ENCODE peak calls at places on chromosomes 11 and 22, in five cellular contexts. One of them, this sample, is unnamed.

GRCh38 chr11:23134627-23135026 is 274.4 kb upstream of the CCDC179 start:
- DNase-seq in H1: no peak
- DNase-seq in HepG2: no peak
- DNase-seq in GM12878: no peak
- DNase-seq in K562: no peak
- DNase-seq in this sample: no peak

GRCh38 chr11:14451825-14452224 is 47.8 kb downstream of the COPB1 start:
- DNase-seq in H1: no peak
- DNase-seq in HepG2: no peak
- DNase-seq in GM12878: no peak
- DNase-seq in K562: no peak
- DNase-seq in this sample: no peak

GRCh38 chr11:6812391-6813005 is 13.0 kb upstream of the OR6A2 start:
- DNase-seq in H1: no peak
- DNase-seq in HepG2: peak; percentile 48
- DNase-seq in GM12878: peak; percentile 11
- DNase-seq in K562: peak; percentile 58
- DNase-seq in this sample: peak; percentile 57

GRCh38 chr22:28444659-28445058 is 235.0 kb downstream of the TTC28 start:
- DNase-seq in H1: no peak
- DNase-seq in HepG2: no peak
- DNase-seq in GM12878: no peak
- DNase-seq in K562: no peak
- DNase-seq in this sample: no peak

GRCh38 chr11:121564948-121565684 is 112.3 kb upstream of the SORL1-AS1 start:
- DNase-seq in H1: no peak
- DNase-seq in HepG2: peak; percentile 94
- DNase-seq in GM12878: no peak
- DNase-seq in K562: no peak
- DNase-seq in this sample: no peak

GRCh38 chr22:26673485-26673884 is 16.1 kb downstream of the MIAT start:
- DNase-seq in H1: no peak
- DNase-seq in HepG2: no peak
- DNase-seq in GM12878: no peak
- DNase-seq in K562: no peak
- DNase-seq in this sample: no peak

GRCh38 chr11:96137357-96137756 is 205.6 kb downstream of the MAML2 start:
- DNase-seq in H1: no peak
- DNase-seq in HepG2: no peak
- DNase-seq in GM12878: no peak
- DNase-seq in K562: no peak
- DNase-seq in this sample: no peak

GRCh38 chr22:21022955-21023614 is 8.1 kb downstream of the P2RX6 start:
- DNase-seq in H1: no peak
- DNase-seq in HepG2: no peak
- DNase-seq in GM12878: no peak
- DNase-seq in K562: peak; percentile 74
- DNase-seq in this sample: no peak

GRCh38 chr11:57357827-57358226 is 19.7 kb downstream of the P2RX3 start:
- DNase-seq in H1: no peak
- DNase-seq in HepG2: no peak
- DNase-seq in GM12878: no peak
- DNase-seq in K562: no peak
- DNase-seq in this sample: no peak

GRCh38 chr22:23745780-23746179 is 5.1 kb downstream of the ZNF70 start:
- DNase-seq in H1: no peak
- DNase-seq in HepG2: no peak
- DNase-seq in GM12878: no peak
- DNase-seq in K562: no peak
- DNase-seq in this sample: no peak

GRCh38 chr11:86577663-86578636 is 94.5 kb downstream of the ME3 start:
- DNase-seq in H1: no peak
- DNase-seq in HepG2: peak; percentile 81
- DNase-seq in GM12878: no peak
- DNase-seq in K562: no peak
- DNase-seq in this sample: no peak

GRCh38 chr11:128057786-128058395 is 529.5 kb downstream of the ETS1 start:
- DNase-seq in H1: no peak
- DNase-seq in HepG2: no peak
- DNase-seq in GM12878: no peak
- DNase-seq in K562: no peak
- DNase-seq in this sample: no peak

GRCh38 chr11:113378013-113378412 is 9.6 kb upstream of the ANKK1 start:
- DNase-seq in H1: no peak
- DNase-seq in HepG2: no peak
- DNase-seq in GM12878: no peak
- DNase-seq in K562: no peak
- DNase-seq in this sample: peak; percentile 29

GRCh38 chr11:77191823-77192495 is 63.9 kb downstream of the MYO7A start:
- DNase-seq in H1: peak; percentile 88
- DNase-seq in HepG2: peak; percentile 41
- DNase-seq in GM12878: no peak
- DNase-seq in K562: peak; percentile 80
- DNase-seq in this sample: peak; percentile 62

GRCh38 chr11:26993965-26994446 is at the start of gene FIBIN:
- DNase-seq in H1: no peak
- DNase-seq in HepG2: no peak
- DNase-seq in GM12878: no peak
- DNase-seq in K562: no peak
- DNase-seq in this sample: no peak

GRCh38 chr22:45484742-45485141 is 17.9 kb upstream of the FBLN1 start:
- DNase-seq in H1: no peak
- DNase-seq in HepG2: no peak
- DNase-seq in GM12878: no peak
- DNase-seq in K562: no peak
- DNase-seq in this sample: no peak

GRCh38 chr22:43127166-43127908 is 15.9 kb downstream of the MCAT start:
- DNase-seq in H1: no peak
- DNase-seq in HepG2: no peak
- DNase-seq in GM12878: no peak
- DNase-seq in K562: peak; percentile 32
- DNase-seq in this sample: no peak

GRCh38 chr11:12161603-12162350 is 51.4 kb downstream of the MICAL2 start:
- DNase-seq in H1: no peak
- DNase-seq in HepG2: no peak
- DNase-seq in GM12878: no peak
- DNase-seq in K562: no peak
- DNase-seq in this sample: no peak

GRCh38 chr22:26565181-26565580 is 24.8 kb downstream of the TPST2 start:
- DNase-seq in H1: no peak
- DNase-seq in HepG2: no peak
- DNase-seq in GM12878: no peak
- DNase-seq in K562: no peak
- DNase-seq in this sample: no peak

GRCh38 chr11:15988693-15989231 is 367.6 kb downstream of the SOX6 start:
- DNase-seq in H1: peak; percentile 27
- DNase-seq in HepG2: no peak
- DNase-seq in GM12878: no peak
- DNase-seq in K562: no peak
- DNase-seq in this sample: peak; percentile 5

GRCh38 chr11:114395776-114396175 is 4.5 kb downstream of the C11orf71 start:
- DNase-seq in H1: no peak
- DNase-seq in HepG2: peak; percentile 5
- DNase-seq in GM12878: no peak
- DNase-seq in K562: peak; percentile 11
- DNase-seq in this sample: no peak

GRCh38 chr11:13105237-13105844 is 96.2 kb downstream of the RASSF10 start:
- DNase-seq in H1: no peak
- DNase-seq in HepG2: no peak
- DNase-seq in GM12878: no peak
- DNase-seq in K562: peak; percentile 78
- DNase-seq in this sample: peak; percentile 41

GRCh38 chr11:68956142-68956541 is 24.6 kb downstream of the MRGPRD start:
- DNase-seq in H1: no peak
- DNase-seq in HepG2: no peak
- DNase-seq in GM12878: no peak
- DNase-seq in K562: peak; percentile 68
- DNase-seq in this sample: peak; percentile 70

GRCh38 chr11:126607374-126607773 is 251.9 kb downstream of the ST3GAL4 start:
- DNase-seq in H1: peak; percentile 61
- DNase-seq in HepG2: peak; percentile 33
- DNase-seq in GM12878: no peak
- DNase-seq in K562: peak; percentile 71
- DNase-seq in this sample: peak; percentile 83

GRCh38 chr22:21698430-21699329 is 32.9 kb downstream of the PPIL2 start:
- DNase-seq in H1: no peak
- DNase-seq in HepG2: no peak
- DNase-seq in GM12878: no peak
- DNase-seq in K562: no peak
- DNase-seq in this sample: no peak

GRCh38 chr22:49551446-49551845 is 276.2 kb downstream of the BRD1 start:
- DNase-seq in H1: no peak
- DNase-seq in HepG2: no peak
- DNase-seq in GM12878: no peak
- DNase-seq in K562: no peak
- DNase-seq in this sample: no peak

GRCh38 chr11:48093795-48094642 is 113.7 kb downstream of the PTPRJ start:
- DNase-seq in H1: no peak
- DNase-seq in HepG2: peak; percentile 77
- DNase-seq in GM12878: no peak
- DNase-seq in K562: no peak
- DNase-seq in this sample: no peak

GRCh38 chr22:35575116-35575748 is 34.6 kb downstream of the RASD2 start:
- DNase-seq in H1: no peak
- DNase-seq in HepG2: no peak
- DNase-seq in GM12878: no peak
- DNase-seq in K562: peak; percentile 20
- DNase-seq in this sample: peak; percentile 57

GRCh38 chr11:120613264-120614226 is 102.0 kb downstream of the GRIK4 start:
- DNase-seq in H1: no peak
- DNase-seq in HepG2: no peak
- DNase-seq in GM12878: peak; percentile 83
- DNase-seq in K562: no peak
- DNase-seq in this sample: no peak

GRCh38 chr11:116331381-116331780 is 441.4 kb downstream of the BUD13 start:
- DNase-seq in H1: no peak
- DNase-seq in HepG2: no peak
- DNase-seq in GM12878: no peak
- DNase-seq in K562: no peak
- DNase-seq in this sample: no peak

GRCh38 chr11:121478226-121478894 is 25.6 kb upstream of the SORL1-AS1 start:
- DNase-seq in H1: no peak
- DNase-seq in HepG2: no peak
- DNase-seq in GM12878: no peak
- DNase-seq in K562: no peak
- DNase-seq in this sample: no peak

GRCh38 chr11:117870176-117870952 is 6.1 kb downstream of the FXYD6 start:
- DNase-seq in H1: no peak
- DNase-seq in HepG2: no peak
- DNase-seq in GM12878: no peak
- DNase-seq in K562: no peak
- DNase-seq in this sample: peak; percentile 52

GRCh38 chr11:71364806-71365205 is 83.4 kb downstream of the DHCR7 start:
- DNase-seq in H1: no peak
- DNase-seq in HepG2: no peak
- DNase-seq in GM12878: no peak
- DNase-seq in K562: no peak
- DNase-seq in this sample: no peak

GRCh38 chr22:42621505-42622002 is 6.9 kb upstream of the POLDIP3 start:
- DNase-seq in H1: peak; percentile 86
- DNase-seq in HepG2: peak; percentile 47
- DNase-seq in GM12878: no peak
- DNase-seq in K562: peak; percentile 80
- DNase-seq in this sample: peak; percentile 89

GRCh38 chr11:13952668-13953067 is 9.9 kb upstream of the SPON1 start:
- DNase-seq in H1: no peak
- DNase-seq in HepG2: no peak
- DNase-seq in GM12878: no peak
- DNase-seq in K562: no peak
- DNase-seq in this sample: no peak

GRCh38 chr11:64156235-64157011 is 9.5 kb downstream of the MACROD1 start:
- DNase-seq in H1: no peak
- DNase-seq in HepG2: peak; percentile 55
- DNase-seq in GM12878: no peak
- DNase-seq in K562: no peak
- DNase-seq in this sample: no peak
- TF ChIP-seq JUND in H1: no peak
- TF ChIP-seq JUND in HepG2: no peak
- TF ChIP-seq JUND in GM12878: no peak
- TF ChIP-seq JUND in K562: no peak
- TF ChIP-seq JUND in this sample: no peak

DNA sequence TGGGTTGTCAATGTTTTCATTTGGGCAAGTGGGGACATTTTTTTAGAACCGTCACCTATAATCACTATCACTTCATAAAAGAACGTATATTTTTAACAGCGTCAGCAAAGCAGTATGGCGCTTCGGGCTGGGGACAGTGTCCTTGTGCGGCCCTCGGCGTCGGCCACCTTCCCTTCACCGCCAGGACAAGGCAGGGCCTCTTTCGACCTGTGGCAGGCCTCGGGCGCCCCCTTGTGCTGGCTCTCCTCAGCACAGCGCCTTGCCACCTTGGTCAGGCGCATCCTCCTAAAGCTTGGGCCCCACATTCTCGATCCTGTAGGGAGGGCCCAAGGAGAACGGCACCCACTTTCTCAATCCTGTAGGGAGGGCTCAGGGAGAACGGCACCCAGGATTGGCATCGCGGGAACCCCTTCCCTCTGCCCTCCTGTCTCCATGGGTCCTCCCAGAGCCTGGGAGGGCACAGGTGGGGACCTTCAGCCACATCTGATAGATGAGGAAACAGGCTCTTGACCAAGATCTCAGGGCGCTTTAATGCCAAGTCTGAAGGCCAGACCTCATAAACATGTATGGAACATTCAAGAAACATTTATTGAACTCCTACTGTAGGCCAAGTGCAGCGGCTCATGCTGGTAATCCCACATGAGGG is 11.5 kb upstream of the FADD start:
- DNase-seq in H1: peak; percentile 59
- DNase-seq in HepG2: peak; percentile 52
- DNase-seq in GM12878: no peak
- DNase-seq in K562: peak; percentile 78
- DNase-seq in this sample: peak; percentile 88
- TF ChIP-seq GABPA in H1: peak; percentile 73
- TF ChIP-seq GABPA in HepG2: no peak
- TF ChIP-seq GABPA in GM12878: no peak
- TF ChIP-seq GABPA in K562: no peak
- TF ChIP-seq GABPA in this sample: no peak

GRCh38 chr11:78784321-78785061 is 209.8 kb upstream of the NARS2 start:
- DNase-seq in H1: no peak
- DNase-seq in HepG2: no peak
- DNase-seq in GM12878: no peak
- DNase-seq in K562: no peak
- DNase-seq in this sample: no peak
- TF ChIP-seq JUND in H1: no peak
- TF ChIP-seq JUND in HepG2: no peak
- TF ChIP-seq JUND in GM12878: no peak
- TF ChIP-seq JUND in K562: no peak
- TF ChIP-seq JUND in this sample: peak; percentile 32

GRCh38 chr22:19448076-19448607 is 631 bp upstream of the C22orf39 start:
- DNase-seq in H1: no peak
- DNase-seq in HepG2: peak; percentile 55
- DNase-seq in GM12878: no peak
- DNase-seq in K562: peak; percentile 86
- DNase-seq in this sample: peak; percentile 76
- TF ChIP-seq GABPA in H1: no peak
- TF ChIP-seq GABPA in HepG2: no peak
- TF ChIP-seq GABPA in GM12878: no peak
- TF ChIP-seq GABPA in K562: no peak
- TF ChIP-seq GABPA in this sample: no peak

GRCh38 chr11:84558085-84558905 is 1068.8 kb downstream of the DLG2 start:
- DNase-seq in H1: no peak
- DNase-seq in HepG2: peak; percentile 80
- DNase-seq in GM12878: no peak
- DNase-seq in K562: peak; percentile 16
- DNase-seq in this sample: peak; percentile 27
- TF ChIP-seq JUND in H1: no peak
- TF ChIP-seq JUND in HepG2: no peak
- TF ChIP-seq JUND in GM12878: no peak
- TF ChIP-seq JUND in K562: no peak
- TF ChIP-seq JUND in this sample: no peak

This sample was measured in SK-N-SH.